ENCODE peak calls at places on chromosomes 7 and 10, in four cellular contexts. L, T, D and I are unnamed samples. For H3K4me1, the result is how much of the 10 kb centered on the place peaks cover.

GRCh38 chr7:1526271-1526754 is 4.2 kb upstream of the MAFK start:
- DNase-seq in L (no peak), T (no peak), D (no peak), I (no peak)

GRCh38 chr10:50511512-50512213 is 112.1 kb downstream of the SGMS1 start:
- DNase-seq in T (no peak), L (no peak), D (no peak), I (no peak)

GRCh38 chr7:116792813-116793212 is 69.6 kb upstream of the CAPZA2 start:
- DNase-seq in T (no peak), L (no peak), D (no peak), I (no peak)

GRCh38 chr7:10706875-10707493 is 266.7 kb upstream of the PHF14 start:
- DNase-seq in L (no peak), D (no peak), T (no peak), I (no peak)

GRCh38 chr7:29091722-29092121 is 54.6 kb downstream of the CPVL start:
- DNase-seq in T (no peak), D (no peak), L (no peak), I (no peak)

GRCh38 chr10:99711129-99711719 is 20.7 kb downstream of the COX15 start:
- DNase-seq in D (peak), T (peak), L (no peak), I (no peak)

GRCh38 chr7:108079291-108080057 is 50.7 kb downstream of the LAMB4 start:
- DNase-seq in D (no peak), L (no peak), T (no peak), I (no peak)

GRCh38 chr10:10313099-10313875 is 704.4 kb upstream of the CELF2 start:
- DNase-seq in D (no peak), L (no peak), T (no peak), I (no peak)

GRCh38 chr7:124032369-124033092 is at the start of gene TMEM229A:
- DNase-seq in L (peak), D (peak), T (peak), I (peak)

GRCh38 chr7:158973440-158973839 is 117.1 kb downstream of the DYNC2I1 start:
- DNase-seq in T (peak), D (peak), L (peak), I (no peak)

GRCh38 chr10:102283488-102283887 is 38.2 kb downstream of the GBF1 start:
- DNase-seq in T (no peak), D (no peak), L (no peak), I (no peak)

GRCh38 chr10:104931723-104932122 is 290.6 kb downstream of the SORCS3 start:
- DNase-seq in L (no peak), T (no peak), D (no peak), I (no peak)

GRCh38 chr10:71835671-71836593 is 15.1 kb downstream of the PSAP start:
- DNase-seq in T (no peak), D (no peak), L (no peak), I (peak)

GRCh38 chr10:62723375-62723774 is 81.1 kb upstream of the ADO start:
- DNase-seq in L (no peak), D (no peak), T (no peak), I (no peak)

GRCh38 chr7:92809397-92810241 is 26.8 kb downstream of the CDK6 start:
- DNase-seq in D (no peak), L (peak), T (peak), I (peak)

GRCh38 chr10:35409094-35409582 is 72.8 kb downstream of the CCNY start:
- DNase-seq in T (no peak), D (no peak), L (no peak), I (no peak)

GRCh38 chr10:97129666-97130065 is 56.1 kb downstream of the SLIT1 start:
- DNase-seq in D (no peak), T (no peak), L (no peak), I (peak)

GRCh38 chr10:19977097-19977521 is 160.9 kb downstream of the PLXDC2 start:
- DNase-seq in L (no peak), D (no peak), T (peak), I (no peak)

GRCh38 chr7:66642186-66642585 is 13.5 kb downstream of the KCTD7 start:
- DNase-seq in D (no peak), L (no peak), T (no peak), I (no peak)

GRCh38 chr10:52541082-52541481 is 227.0 kb downstream of the DKK1 start:
- DNase-seq in T (no peak), D (no peak), L (no peak), I (no peak)

GRCh38 chr10:26503911-26504310 is 65.8 kb downstream of the APBB1IP start:
- DNase-seq in L (no peak), D (peak), T (peak), I (no peak)

GRCh38 chr7:114356133-114356532 is 58.5 kb upstream of the FOXP2 start:
- DNase-seq in L (no peak), D (no peak), T (no peak), I (no peak)

GRCh38 chr10:74991435-74991834 is 120.0 kb upstream of the SAMD8 start:
- DNase-seq in L (no peak), T (peak), D (no peak), I (no peak)

GRCh38 chr10:93947524-93947923 is 46.2 kb upstream of the PLCE1 start:
- DNase-seq in T (no peak), L (no peak), D (no peak), I (no peak)

GRCh38 chr7:128878226-128879105 is 15.8 kb downstream of the ATP6V1F start:
- DNase-seq in L (peak), D (no peak), T (no peak), I (peak)

GRCh38 chr10:74432841-74433594 is 282.0 kb downstream of the ADK start:
- DNase-seq in L (no peak), D (no peak), T (peak), I (no peak)

GRCh38 chr7:51229620-51230323 is 86.8 kb downstream of the COBL start:
- DNase-seq in L (no peak), D (no peak), T (no peak), I (no peak)

GRCh38 chr7:107332488-107333269 is 137.2 kb upstream of the GPR22 start:
- DNase-seq in L (no peak), D (no peak), T (no peak), I (no peak)

GRCh38 chr7:77331938-77332695 is 84.0 kb downstream of the GSAP start:
- DNase-seq in T (peak), D (peak), L (no peak), I (peak)

GRCh38 chr7:150356265-150356897 is 12.2 kb upstream of the REPIN1 start:
- DNase-seq in T (peak), D (no peak), L (no peak), I (no peak)

GRCh38 chr10:75187961-75188426 is 22.6 kb upstream of the VDAC2 start:
- DNase-seq in D (peak), T (peak), L (peak), I (peak)

GRCh38 chr7:53756946-53757345 is 721.5 kb downstream of the POM121L12 start:
- DNase-seq in L (no peak), D (no peak), T (no peak), I (no peak)

GRCh38 chr10:714214-714613 is 24.7 kb upstream of the DIP2C start:
- DNase-seq in L (no peak), D (no peak), T (no peak), I (no peak)

GRCh38 chr10:722281-723060 is 33.0 kb upstream of the DIP2C start:
- DNase-seq in L (no peak), T (no peak), D (no peak), I (no peak)

GRCh38 chr10:712575-712974 is 23.1 kb upstream of the DIP2C start:
- DNase-seq in D (no peak), L (no peak), T (no peak), I (no peak)

GRCh38 chr10:717458-717857 is 28.0 kb upstream of the DIP2C start:
- DNase-seq in D (no peak), T (no peak), L (no peak), I (no peak)

GRCh38 chr10:718143-718700 is 28.8 kb upstream of the DIP2C start:
- DNase-seq in D (peak), T (no peak), L (no peak), I (no peak)
- H3K4me1 ChIP-seq in D (under half), T (under half), L (under half), I (under half)

DNA sequence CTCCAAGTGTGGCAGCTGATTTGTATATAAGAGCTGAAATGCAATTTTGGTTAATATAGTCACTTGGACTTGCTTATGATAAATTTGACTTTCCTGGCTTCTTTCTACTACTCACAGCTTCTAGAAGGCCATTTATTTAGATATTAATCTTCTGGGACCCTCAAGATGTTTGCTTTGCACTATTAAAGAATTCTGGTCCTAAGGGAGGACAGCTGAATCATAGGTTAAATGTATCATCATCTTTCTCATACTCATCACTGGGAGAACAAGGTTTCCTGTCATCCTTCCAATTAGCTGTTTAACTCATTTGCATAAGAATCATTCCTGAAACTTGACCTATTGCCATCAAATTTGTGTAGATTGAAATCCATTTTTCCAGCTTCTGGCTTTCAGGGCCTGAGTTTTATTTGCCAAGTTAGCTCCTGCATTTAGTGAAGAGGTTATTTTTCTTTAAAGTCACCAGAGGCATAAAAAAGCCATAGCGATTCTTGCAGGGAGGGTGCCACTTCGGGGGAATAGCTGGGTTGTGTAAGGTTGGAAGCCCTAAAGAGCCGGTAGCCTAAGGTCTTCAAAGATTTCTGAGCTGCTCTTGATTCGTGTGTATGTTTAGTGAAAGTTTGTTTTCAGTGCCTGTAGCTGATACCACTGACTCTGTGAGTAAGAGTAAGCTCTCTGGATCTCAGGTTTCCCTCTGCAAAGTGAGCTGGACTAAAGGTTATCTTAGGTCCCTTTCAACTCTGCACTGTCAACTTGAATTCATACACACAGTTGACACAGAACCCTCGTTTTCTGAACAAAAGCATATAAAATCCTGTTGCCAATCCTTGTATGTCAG is 4.2 kb downstream of the MAP3K8 start:
- DNase-seq in T (no peak), D (no peak), L (no peak), I (no peak)
- H3K4me1 ChIP-seq in T (under half), D (under half), L (under half), I (half or more)

DNA sequence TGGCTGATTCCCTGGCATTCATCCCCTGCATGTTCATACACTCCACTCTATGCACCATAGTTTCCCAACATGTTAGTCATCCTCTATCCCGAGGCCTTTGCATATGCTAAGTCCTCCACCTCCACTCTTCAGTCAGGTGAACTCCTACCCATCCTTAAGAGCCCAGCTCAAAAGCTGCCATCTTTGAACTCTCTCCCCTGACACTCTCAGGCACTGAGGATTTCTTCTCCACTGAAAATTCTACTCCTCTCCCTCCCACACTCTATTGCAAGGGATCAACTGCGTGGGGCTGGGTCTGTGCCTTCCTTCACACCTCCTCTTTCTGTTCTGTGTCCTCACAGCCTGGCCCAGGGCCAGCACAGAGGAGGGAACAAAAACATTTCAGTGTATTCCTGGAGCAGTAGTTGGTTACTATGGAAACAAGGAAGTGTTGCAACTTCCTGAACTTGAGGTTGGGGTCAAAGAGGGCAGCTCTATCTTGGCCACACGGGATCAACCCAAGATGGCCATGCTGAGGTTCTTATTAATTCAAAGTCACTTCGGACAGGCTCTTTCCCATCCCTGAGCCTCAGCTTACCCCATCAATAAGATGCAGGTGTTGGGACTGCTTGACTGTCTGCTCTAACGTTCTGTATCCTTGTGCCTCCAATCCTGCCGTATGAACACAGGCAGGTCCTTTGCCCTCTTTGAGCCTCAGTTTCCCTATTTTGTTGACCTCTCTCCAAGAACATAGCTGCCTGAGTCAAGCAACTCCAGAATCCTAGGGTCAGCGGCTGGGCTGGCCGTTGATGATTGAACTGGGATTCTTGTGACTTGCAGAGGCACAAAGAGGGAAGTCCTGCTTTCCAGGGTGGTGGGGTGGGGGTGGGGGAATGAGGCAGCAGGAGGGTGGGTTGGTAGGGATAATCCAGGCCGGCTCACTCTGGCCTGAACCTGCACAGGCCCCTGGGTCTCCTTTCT is 15.5 kb downstream of the ZMIZ1 start:
- DNase-seq in T (peak), D (no peak), L (peak), I (peak)
- H3K4me1 ChIP-seq in T (under half), D (half or more), L (half or more), I (half or more)

GRCh38 chr7:105003275-105003674 is 10.7 kb upstream of the KMT2E start:
- DNase-seq in L (no peak), D (no peak), T (no peak), I (no peak)

GRCh38 chr7:104998040-104998752 is 15.8 kb upstream of the KMT2E start:
- DNase-seq in T (no peak), L (no peak), D (no peak), I (no peak)

GRCh38 chr7:105000190-105000589 is 13.8 kb upstream of the KMT2E start:
- DNase-seq in L (no peak), T (no peak), D (no peak), I (no peak)

GRCh38 chr7:105001652-105002184 is 12.3 kb upstream of the KMT2E start:
- DNase-seq in T (no peak), L (no peak), D (no peak), I (no peak)

GRCh38 chr7:105000927-105001336 is 13.1 kb upstream of the KMT2E start:
- DNase-seq in L (no peak), D (no peak), T (no peak), I (no peak)
- H3K4me1 ChIP-seq in L (half or more), D (under half), T (under half), I (half or more)

GRCh38 chr10:4008676-4009382 is 223.8 kb upstream of the KLF6 start:
- DNase-seq in T (no peak), L (no peak), D (no peak), I (no peak)

GRCh38 chr10:4016214-4016740 is 231.3 kb upstream of the KLF6 start:
- DNase-seq in L (no peak), D (no peak), T (no peak), I (no peak)

GRCh38 chr10:4011136-4011812 is 226.3 kb upstream of the KLF6 start:
- DNase-seq in D (peak), L (no peak), T (peak), I (no peak)

GRCh38 chr10:4013651-4014085 is 228.7 kb upstream of the KLF6 start:
- DNase-seq in T (no peak), D (no peak), L (no peak), I (no peak)

DNA sequence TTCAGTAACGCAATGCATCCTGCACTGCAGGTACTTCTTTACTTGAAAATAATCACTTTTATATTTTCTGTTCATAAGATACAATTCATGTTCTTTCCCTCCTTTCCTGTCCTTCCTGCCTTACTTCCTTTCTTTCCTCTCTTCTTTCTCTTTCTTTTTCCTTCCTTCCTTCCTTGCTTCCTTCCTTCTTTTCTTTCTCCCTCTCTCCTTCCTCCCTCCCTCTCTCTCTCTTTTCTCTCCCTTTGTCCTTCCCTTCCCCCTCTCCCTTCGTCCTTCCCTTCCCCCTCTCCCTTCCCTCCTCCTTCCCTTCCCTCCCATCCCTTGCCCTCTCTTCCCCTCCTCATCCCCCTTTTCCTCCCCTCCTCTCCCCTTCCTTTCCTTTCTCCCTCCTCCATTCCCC is 227.8 kb upstream of the KLF6 start:
- DNase-seq in D (no peak), L (no peak), T (no peak), I (no peak)
- H3K4me1 ChIP-seq in D (under half), L (under half), T (under half), I (under half)

GRCh38 chr10:3805791-3806381 is 20.9 kb upstream of the KLF6 start:
- DNase-seq in L (peak), T (peak), D (no peak), I (peak)

GRCh38 chr10:3806603-3807002 is 21.6 kb upstream of the KLF6 start:
- DNase-seq in D (no peak), T (peak), L (peak), I (no peak)

GRCh38 chr10:3807928-3808496 is 23.0 kb upstream of the KLF6 start:
- DNase-seq in T (no peak), L (no peak), D (no peak), I (no peak)

GRCh38 chr10:3808689-3809199 is 23.7 kb upstream of the KLF6 start:
- DNase-seq in L (no peak), T (no peak), D (no peak), I (no peak)

DNA sequence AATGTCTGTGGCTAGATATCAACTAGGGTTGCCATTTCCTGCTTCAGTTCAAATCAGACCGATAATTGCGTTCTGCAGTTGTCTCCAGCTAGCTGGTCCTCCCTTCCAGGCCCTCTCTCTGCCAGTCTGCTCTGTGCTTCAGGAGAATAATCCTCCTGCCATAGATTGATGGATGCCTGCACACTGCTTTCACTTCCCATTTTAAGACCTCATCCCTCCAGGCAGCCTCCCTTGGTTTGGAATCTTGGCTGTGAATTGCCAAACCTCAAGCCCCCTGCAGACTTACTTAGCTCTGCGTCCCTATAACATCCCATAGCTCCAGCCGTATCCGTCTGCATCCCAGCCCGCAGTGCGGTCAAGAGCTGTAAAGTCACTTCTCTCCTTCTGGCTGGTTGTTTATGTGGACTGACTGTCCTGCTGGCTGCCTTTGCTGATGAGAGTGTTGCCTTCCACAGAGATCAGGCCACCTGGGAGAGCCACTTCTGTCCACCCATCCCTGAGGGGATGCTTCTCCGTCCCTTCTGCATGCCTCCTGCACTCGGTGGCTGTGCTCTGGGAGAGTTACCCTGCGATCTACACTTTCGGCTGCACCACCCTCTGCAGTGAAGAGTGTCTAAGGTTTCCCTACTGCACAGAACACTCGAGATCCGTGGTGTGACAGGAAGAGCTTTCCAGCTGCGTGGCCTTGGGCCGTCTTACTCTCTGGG is 22.4 kb upstream of the KLF6 start:
- DNase-seq in T (no peak), L (peak), D (no peak), I (no peak)
- H3K4me1 ChIP-seq in T (under half), L (half or more), D (under half), I (half or more)